ENCODE peak calls at places on chromosomes 16 and 17, in seven cellular contexts. W is tibial artery, A is SJSA1, T is body of pancreas, D is A549, O is IMR-90, K is Peyer's patch. M is an unnamed sample.

GRCh38 chr17:74961657-74962360 is 10.8 kb downstream of the HID1 start:
- DNase-seq in W (peak; percentile 84), O (peak; percentile 82), K (peak; percentile 91), A (peak; percentile 92), D (peak; percentile 96), T (peak; percentile 91), M (no peak)

GRCh38 chr17:11768106-11768505 is 169.8 kb downstream of the DNAH9 start:
- DNase-seq in A (no peak), K (no peak), D (no peak), O (no peak), T (no peak), W (no peak), M (no peak)

GRCh38 chr16:50244140-50244503 is 22.2 kb upstream of the ADCY7 start:
- DNase-seq in W (no peak), A (peak; percentile 53), T (no peak), O (peak; percentile 55), D (no peak), K (no peak), M (no peak)

GRCh38 chr17:32882734-32883133 is 5.8 kb upstream of the MYO1D start:
- DNase-seq in T (no peak), O (peak; percentile 32), D (no peak), W (no peak), A (no peak), K (no peak), M (no peak)

GRCh38 chr16:28526201-28527099 is 12.3 kb downstream of the NUPR1 start:
- DNase-seq in W (no peak), D (no peak), O (no peak), K (no peak), A (no peak), T (peak; percentile 78), M (no peak)

GRCh38 chr16:11042205-11042604 is 97.8 kb downstream of the CLEC16A start:
- DNase-seq in O (no peak), T (no peak), K (no peak), W (no peak), A (no peak), D (no peak), M (no peak)

GRCh38 chr16:30901201-30902069 is 5.0 kb downstream of the CTF1 start:
- DNase-seq in T (no peak), W (no peak), O (no peak), A (no peak), K (no peak), D (no peak), M (no peak)

GRCh38 chr16:57091990-57092785 is at the start of gene CPNE2:
- DNase-seq in A (peak; percentile 70), D (peak; percentile 71), W (peak; percentile 51), T (peak; percentile 70), O (peak; percentile 34), K (peak; percentile 82), M (no peak)

GRCh38 chr17:75240394-75241142 is 20.8 kb downstream of the GGA3 start:
- DNase-seq in O (peak; percentile 20), W (no peak), K (no peak), A (peak; percentile 73), T (no peak), D (peak; percentile 81), M (no peak)

GRCh38 chr17:4566785-4567184 is 6.4 kb upstream of the GGT6 start:
- DNase-seq in K (no peak), A (no peak), O (peak; percentile 39), W (no peak), T (peak; percentile 69), D (peak; percentile 94), M (peak; percentile 90)

GRCh38 chr17:3772764-3773163 is 28.2 kb downstream of the ITGAE start:
- DNase-seq in T (no peak), D (no peak), O (no peak), W (no peak), A (no peak), K (no peak), M (no peak)

GRCh38 chr17:3750926-3751325 is 27.2 kb downstream of the HASPIN start:
- DNase-seq in K (no peak), W (no peak), D (no peak), O (no peak), A (no peak), T (no peak), M (no peak)

GRCh38 chr16:88672776-88673175 is 9.9 kb upstream of the MVD start:
- DNase-seq in W (no peak), K (no peak), D (peak; percentile 47), T (no peak), A (no peak), O (no peak), M (no peak)

GRCh38 chr16:63998-64913 is 8.2 kb downstream of the RHBDF1 start:
- DNase-seq in D (no peak), K (peak; percentile 34), W (no peak), T (no peak), A (no peak), O (no peak), M (no peak)

GRCh38 chr16:26649646-26650045 is 417.1 kb upstream of the C16orf82 start:
- DNase-seq in D (no peak), K (no peak), A (no peak), O (no peak), W (no peak), T (no peak), M (no peak)

GRCh38 chr16:89922884-89923639 is at the start of gene TUBB3:
- DNase-seq in T (peak; percentile 44), A (peak; percentile 81), K (peak; percentile 77), W (no peak), D (peak; percentile 94), O (peak; percentile 77), M (no peak)

GRCh38 chr17:8057691-8058114 is 18.8 kb downstream of the ALOX15B start:
- DNase-seq in K (peak; percentile 51), W (peak; percentile 61), A (no peak), D (peak; percentile 97), O (peak; percentile 75), T (peak; percentile 71), M (peak; percentile 60)

GRCh38 chr16:278863-279366 is 1.5 kb upstream of the ARHGDIG start:
- DNase-seq in D (no peak), A (no peak), W (no peak), O (peak; percentile 17), T (peak; percentile 92), K (no peak), M (no peak)

GRCh38 chr16:66927012-66927436 is 1.7 kb upstream of the RRAD start:
- DNase-seq in K (no peak), A (peak; percentile 66), W (no peak), T (no peak), D (peak; percentile 52), O (peak; percentile 88), M (no peak)

GRCh38 chr17:78237403-78238012 is 6.1 kb downstream of the TMEM235 start:
- DNase-seq in K (no peak), W (no peak), T (no peak), O (no peak), A (no peak), D (no peak), M (no peak)

GRCh38 chr16:19896951-19897350 is 12.3 kb upstream of the GPRC5B start:
- DNase-seq in T (no peak), O (no peak), D (no peak), W (no peak), K (no peak), A (no peak), M (no peak)

DNA sequence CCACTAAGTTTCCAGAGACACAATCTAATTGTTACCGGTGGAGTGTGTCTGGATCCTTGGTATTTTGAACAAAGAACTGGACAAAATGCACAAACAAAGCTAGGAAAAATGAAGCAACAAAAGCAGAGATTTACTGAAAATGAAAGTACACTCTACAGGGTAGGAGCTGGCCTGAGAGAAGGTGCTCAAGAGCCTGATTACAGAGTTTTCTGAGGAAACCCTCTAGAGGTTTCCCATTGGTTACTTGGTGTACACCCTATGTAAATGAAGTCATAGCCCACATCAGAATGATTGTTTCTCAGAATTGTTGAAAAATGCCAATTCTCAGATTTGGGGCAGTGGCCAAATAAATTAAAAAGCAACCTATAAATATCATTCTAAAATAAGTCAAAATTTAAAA is 436.4 kb downstream of the KCNJ18 start:
- DNase-seq in W (no peak), A (no peak), K (no peak), T (no peak), O (no peak), D (no peak), M (no peak)
- H3K9me3 ChIP-seq in W (no peaks in the 10 kb centered on the region), A (no peaks in the 10 kb centered on the region), K (no peaks in the 10 kb centered on the region), T (no peaks in the 10 kb centered on the region), O (peaks cover 2% of the 10 kb centered on the region), D (no peaks in the 10 kb centered on the region), M (peaks cover 2% of the 10 kb centered on the region)

GRCh38 chr17:17749921-17750320 is 68.7 kb downstream of the RAI1 start:
- DNase-seq in O (peak; percentile 43), D (peak; percentile 81), K (no peak), A (no peak), T (peak; percentile 67), W (no peak), M (peak; percentile 89)

GRCh38 chr17:17750881-17751280 is 69.6 kb downstream of the RAI1 start:
- DNase-seq in T (no peak), D (no peak), O (no peak), W (no peak), K (no peak), A (no peak), M (no peak)

GRCh38 chr17:17752822-17753448 is 71.7 kb downstream of the RAI1 start:
- DNase-seq in A (no peak), O (no peak), W (no peak), K (no peak), T (no peak), D (no peak), M (no peak)

GRCh38 chr17:17751489-17751995 is 70.3 kb downstream of the RAI1 start:
- DNase-seq in K (no peak), T (no peak), A (no peak), D (no peak), O (no peak), W (no peak), M (no peak)

GRCh38 chr17:17751996-17752821 is 71.0 kb downstream of the RAI1 start:
- DNase-seq in T (peak; percentile 97), D (peak; percentile 99), W (peak; percentile 96), A (peak; percentile 96), K (peak; percentile 99), O (peak; percentile 88), M (peak; percentile 76)
- H3K4me1 ChIP-seq in T (peaks cover 42% of the 10 kb centered on the region), D (peaks cover 31% of the 10 kb centered on the region), W (peaks cover 39% of the 10 kb centered on the region), A (peaks cover 25% of the 10 kb centered on the region), K (peaks cover 35% of the 10 kb centered on the region), O (peaks cover 19% of the 10 kb centered on the region), M (peaks cover 8% of the 10 kb centered on the region)

GRCh38 chr17:39701012-39701783 is 1.3 kb downstream of the ERBB2 start:
- DNase-seq in K (peak; percentile 73), T (peak; percentile 67), W (no peak), O (no peak), D (peak; percentile 36), A (no peak), M (no peak)
- H3K27ac ChIP-seq in K (peak overlapping the region; percentile 91), T (peak overlapping the region; percentile 81), W (peak overlapping the region; percentile 98), O (no peak overlapping the region), D (peak overlapping the region; percentile 79), A (no peak overlapping the region), M (no peak overlapping the region)

DNA sequence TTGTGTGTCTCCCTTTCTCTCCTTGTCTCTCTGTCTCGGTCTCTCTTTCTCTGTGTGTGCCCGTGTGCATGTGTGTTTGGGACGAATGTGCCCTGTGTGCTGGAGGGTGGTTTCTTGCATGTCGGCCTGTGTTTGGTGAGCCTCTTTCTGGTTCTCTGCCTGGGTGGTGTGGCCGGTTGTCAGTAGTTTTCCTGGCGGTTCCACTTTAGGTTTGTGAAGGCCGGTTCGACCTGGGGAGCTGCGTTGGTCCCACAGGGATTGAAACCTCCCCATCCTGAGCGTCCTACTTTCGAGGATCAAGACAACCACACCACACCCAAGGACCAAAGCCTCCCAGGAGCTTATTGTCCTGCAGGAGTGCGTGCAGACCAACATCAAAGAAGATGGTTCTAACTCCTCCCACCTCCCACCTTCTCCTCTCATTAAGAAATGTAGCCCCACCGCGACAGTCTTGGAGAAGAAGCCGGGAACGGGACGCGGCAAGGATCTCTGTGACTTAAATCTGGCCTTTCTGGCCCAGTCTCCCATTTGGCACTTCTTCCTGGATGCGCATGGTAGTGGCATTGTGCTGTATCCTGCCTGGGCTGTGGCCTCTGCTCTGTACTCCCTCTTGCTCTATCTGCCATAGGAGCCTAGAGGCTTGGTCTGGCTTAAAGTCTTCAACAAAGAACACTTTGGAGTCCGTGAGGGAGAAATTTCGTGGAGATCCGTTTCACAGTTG is 1685.0 kb downstream of the TP53TG3F start:
- DNase-seq in T (no peak), O (no peak), A (no peak), D (no peak), W (no peak), K (no peak), M (no peak)
- H3K9me3 ChIP-seq in T (no peaks in the 10 kb centered on the region), O (peaks cover 57% of the 10 kb centered on the region), A (peaks cover 8% of the 10 kb centered on the region), D (peaks cover 5% of the 10 kb centered on the region), W (peaks cover 23% of the 10 kb centered on the region), K (no peaks in the 10 kb centered on the region), M (peaks cover 33% of the 10 kb centered on the region)

M was measured in iPS DF 6.9.